ENCODE peak calls at places on chromosomes 11 and 22, in eight cellular contexts. D, U, C, Y, P, W, I and N are unnamed samples.

GRCh38 chr22:37022483-37023337 is 3.2 kb downstream of the MPST start:
- DNase-seq in P (no peak), C (no peak), W (no peak), Y (no peak), U (no peak), D (no peak), I (no peak), N (no peak)

GRCh38 chr11:71266114-71266833 is 13.9 kb upstream of the SHANK2 start:
- DNase-seq in U (no peak), C (no peak), P (no peak), Y (no peak), I (no peak), W (no peak), D (no peak), N (no peak)

GRCh38 chr11:109864161-109864661 is 229.0 kb upstream of the ZC3H12C start:
- DNase-seq in P (no peak), D (peak), I (peak), Y (no peak), W (peak), U (no peak), C (no peak), N (no peak)

GRCh38 chr22:41504397-41504796 is 35.5 kb downstream of the ACO2 start:
- DNase-seq in D (no peak), P (no peak), Y (no peak), U (no peak), W (no peak), C (no peak), I (peak), N (peak)

GRCh38 chr11:130849215-130849568 is 67.1 kb downstream of the SNX19 start:
- DNase-seq in C (no peak), D (no peak), W (no peak), I (no peak), U (no peak), P (no peak), Y (no peak), N (no peak)

GRCh38 chr22:49968831-49969661 is 8.5 kb downstream of the PIM3 start:
- DNase-seq in D (no peak), W (no peak), Y (no peak), C (peak), I (no peak), U (no peak), P (no peak), N (no peak)

GRCh38 chr11:58164389-58164788 is 24.5 kb upstream of the OR9Q2 start:
- DNase-seq in P (no peak), C (no peak), W (no peak), U (no peak), I (no peak), D (no peak), Y (no peak), N (no peak)

GRCh38 chr11:14300661-14301304 is 58.2 kb downstream of the RRAS2 start:
- DNase-seq in I (peak), U (peak), Y (peak), W (peak), P (peak), D (peak), C (peak), N (peak)

GRCh38 chr11:63698976-63699733 is 17.9 kb downstream of the RTN3 start:
- DNase-seq in C (no peak), I (no peak), P (no peak), D (no peak), Y (no peak), W (peak), U (no peak), N (no peak)